ENCODE peak calls at places on chromosomes 5 and 9, in eight cellular contexts. J is suprapubic skin, P is HCT116, N is stomach, R is prostate gland, Z is breast epithelium, Q is endothelial cell of umbilical vein, Y is K562. O is an unnamed sample.

GRCh38 chr5:167389537-167389936 is 901.9 kb upstream of the WWC1 start:
- DNase-seq in Q (no peak), J (no peak), Y (no peak), N (no peak), R (no peak), Z (no peak), P (no peak), O (no peak)

GRCh38 chr5:5422819-5423515 is 490 bp downstream of the ICE1 start:
- DNase-seq in J (no peak), Q (no peak), P (no peak), R (no peak), Y (peak; percentile 27), N (no peak), Z (no peak), O (no peak)

GRCh38 chr9:93086445-93087224 is 9.4 kb upstream of the CARD19 start:
- DNase-seq in P (no peak), Z (peak; percentile 19), R (no peak), N (no peak), Y (no peak), J (peak; percentile 18), Q (no peak), O (peak; percentile 28)

GRCh38 chr5:142587354-142587965 is 98.4 kb downstream of the FGF1 start:
- DNase-seq in J (no peak), R (no peak), Z (no peak), Y (peak; percentile 38), P (peak; percentile 12), N (peak; percentile 32), Q (peak; percentile 49), O (no peak)

GRCh38 chr5:114789773-114790402 is 379.8 kb downstream of the TRIM36 start:
- DNase-seq in J (no peak), Q (no peak), Y (peak; percentile 3), R (no peak), P (peak; percentile 34), N (no peak), Z (no peak), O (no peak)

GRCh38 chr5:170522211-170523128 is 18.6 kb downstream of the KCNIP1 start:
- DNase-seq in J (no peak), Q (no peak), R (peak; percentile 85), N (no peak), Z (peak; percentile 64), P (no peak), Y (no peak), O (no peak)

GRCh38 chr9:20508242-20508641 is 114.1 kb downstream of the MLLT3 start:
- DNase-seq in J (no peak), Z (no peak), R (no peak), Y (no peak), Q (no peak), N (no peak), P (no peak), O (no peak)

GRCh38 chr5:73693573-73694061 is 67.6 kb downstream of the ARHGEF28 start:
- DNase-seq in N (no peak), Y (peak; percentile 12), J (no peak), Q (peak; percentile 80), P (no peak), Z (no peak), R (no peak), O (no peak)

GRCh38 chr5:149777382-149777781 is 47.3 kb downstream of the PPARGC1B start:
- DNase-seq in Q (no peak), J (no peak), Y (no peak), P (no peak), N (no peak), Z (no peak), R (no peak), O (no peak)

GRCh38 chr9:88991066-88992030 is at the start of gene S1PR3:
- DNase-seq in Y (peak; percentile 37), N (peak; percentile 64), P (no peak), Q (peak; percentile 45), J (peak; percentile 75), R (peak; percentile 69), Z (no peak), O (peak; percentile 83)

GRCh38 chr9:83296123-83296522 is 233.2 kb upstream of the RASEF start:
- DNase-seq in R (no peak), Q (no peak), N (no peak), P (no peak), Z (no peak), Y (no peak), J (no peak), O (no peak)

GRCh38 chr5:95863383-95863757 is 40.8 kb upstream of the GLRX start:
- DNase-seq in Y (no peak), N (no peak), Z (no peak), J (no peak), Q (no peak), R (no peak), P (no peak), O (no peak)
- TF ChIP-seq POLR2A in Y (no peak), N (no peak), Z (no peak), J (peak; percentile 19), Q (no peak), R (no peak), P (no peak), O (no peak)

DNA sequence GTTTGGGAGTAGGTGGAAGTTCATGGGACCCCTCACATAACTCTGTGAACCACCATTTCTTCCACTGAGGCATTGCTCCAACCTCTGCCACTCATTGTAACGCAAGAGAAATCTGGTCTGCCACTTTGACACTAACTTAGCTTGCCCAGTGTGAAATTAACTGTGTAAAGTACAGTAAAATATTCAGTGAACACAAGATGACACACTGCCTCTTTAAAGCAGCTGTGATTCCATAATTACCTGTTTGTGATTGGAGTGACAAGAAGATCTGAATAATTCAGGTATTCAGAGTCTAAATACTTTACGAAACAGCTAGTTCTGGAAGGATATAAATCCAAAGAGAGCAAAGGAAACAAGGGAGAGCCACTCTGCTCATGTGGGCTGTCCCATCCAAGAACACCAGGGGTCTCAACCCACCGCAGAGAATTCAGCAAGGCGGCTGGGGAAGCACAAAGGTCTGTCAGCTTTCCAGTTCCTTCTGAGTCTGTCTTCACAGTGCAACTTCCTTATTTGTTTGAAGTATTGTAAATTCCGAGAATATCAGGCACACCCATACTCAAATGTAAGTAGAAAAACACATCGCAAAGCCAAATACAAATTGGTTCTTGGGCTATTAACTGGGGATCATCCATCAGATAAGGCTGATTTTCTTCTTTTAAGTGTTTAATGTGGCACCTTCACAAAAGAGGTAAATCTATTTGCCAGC is 86.9 kb downstream of the GNAQ start:
- DNase-seq in R (peak; percentile 12), Y (no peak), N (no peak), Q (peak; percentile 21), P (no peak), Z (no peak), J (no peak), O (no peak)
- TF ChIP-seq CTCF in R (no peak), Y (peak; percentile 19), N (no peak), Q (no peak), P (no peak), Z (no peak), J (no peak), O (no peak)

GRCh38 chr9:38390851-38391250 is 1.7 kb upstream of the ALDH1B1 start:
- DNase-seq in P (no peak), N (no peak), Z (no peak), R (no peak), Q (no peak), Y (no peak), J (no peak), O (peak; percentile 47)

GRCh38 chr9:38387751-38388150 is 4.8 kb upstream of the ALDH1B1 start:
- DNase-seq in Q (no peak), Z (no peak), P (no peak), N (no peak), J (no peak), R (no peak), Y (no peak), O (no peak)

GRCh38 chr9:38388283-38389223 is 3.9 kb upstream of the ALDH1B1 start:
- DNase-seq in P (no peak), J (peak; percentile 32), Y (no peak), Z (no peak), Q (no peak), N (no peak), R (no peak), O (no peak)

GRCh38 chr9:38390442-38390841 is 2.1 kb upstream of the ALDH1B1 start:
- DNase-seq in Y (peak; percentile 68), J (peak; percentile 5), Q (no peak), N (no peak), Z (no peak), P (no peak), R (no peak), O (no peak)

DNA sequence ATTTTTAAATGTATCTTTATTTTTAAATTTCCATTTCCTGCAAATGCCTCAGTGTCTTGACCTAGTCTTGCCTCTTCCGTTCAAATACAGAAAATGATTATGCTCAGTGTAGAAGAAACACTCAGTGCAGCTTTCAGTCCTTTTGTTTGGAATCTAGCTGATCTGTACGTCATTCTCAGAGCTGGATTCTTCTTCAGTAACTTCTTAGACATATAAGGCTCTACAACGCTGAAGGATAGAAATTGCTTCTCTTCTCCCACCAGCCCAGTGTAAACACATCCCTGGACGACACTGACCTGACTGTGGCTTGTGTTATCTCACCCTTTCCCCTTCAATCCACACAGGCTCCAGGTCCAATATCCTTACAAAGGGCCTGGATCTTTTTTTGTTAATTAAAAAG is 3.2 kb upstream of the ALDH1B1 start:
- DNase-seq in R (no peak), N (no peak), P (no peak), Q (no peak), Y (no peak), Z (no peak), J (no peak), O (no peak)
- TF ChIP-seq POLR2AphosphoS5 in R (no peak), N (no peak), P (no peak), Q (no peak), Y (no peak), Z (no peak), J (no peak), O (no peak)

DNA sequence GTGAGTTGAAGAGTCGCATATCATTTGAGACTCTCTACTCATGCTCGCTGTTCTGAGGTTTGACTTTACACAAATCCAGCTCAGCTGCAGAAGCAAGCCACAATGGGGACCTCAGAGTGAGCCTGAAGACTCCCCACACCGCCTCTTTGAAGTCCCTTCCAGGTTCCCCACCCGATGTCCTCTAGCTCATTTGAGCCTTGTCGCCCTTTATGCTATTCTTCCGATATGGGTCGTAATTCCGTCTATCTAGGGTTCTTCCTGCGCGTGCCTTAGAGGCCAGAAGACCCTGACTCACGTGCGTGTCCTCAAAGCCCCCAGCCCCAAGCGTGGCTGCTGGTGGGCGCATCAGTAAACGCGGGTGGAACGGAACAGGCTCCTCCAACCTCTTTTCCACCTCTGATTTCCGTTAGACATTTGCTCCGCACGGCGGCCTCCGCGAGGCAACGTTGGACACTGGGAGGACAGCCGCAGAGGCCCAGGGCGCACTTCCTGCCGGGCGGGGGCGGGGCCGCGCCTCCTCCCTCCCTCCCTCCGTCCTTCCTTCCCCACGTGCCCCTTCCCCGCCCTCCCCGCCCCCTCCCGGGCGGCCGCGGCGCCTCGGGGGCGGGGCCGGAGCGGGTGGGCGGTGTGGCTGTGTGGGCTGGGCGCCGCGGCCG is at the start of gene SNX30:
- DNase-seq in Q (peak; percentile 81), N (peak; percentile 92), Y (peak; percentile 96), Z (peak; percentile 84), R (peak; percentile 85), J (peak; percentile 91), P (peak; percentile 62), O (peak; percentile 97)
- TF ChIP-seq POLR2A in Q (peak; percentile 85), N (peak; percentile 28), Y (peak; percentile 95), Z (no peak), R (peak; percentile 61), J (peak; percentile 36), P (peak; percentile 98), O (peak; percentile 49)

O was measured in spleen.